ENCODE peak calls at places on chromosomes 12 and 14, in six cellular contexts. One of them, this sample, is unnamed.

GRCh38 chr12:40693503-40693863 is 1.2 kb downstream of the CNTN1 start:
- DNase-seq in cerebellum: peak
- DNase-seq in A549: peak
- DNase-seq in anterior cingulate cortex: peak
- DNase-seq in iris pigment epithelial cell: no peak
- DNase-seq in Right ventricle myocardium superior: no peak
- DNase-seq in this sample: no peak

GRCh38 chr12:65720136-65720535 is 104.1 kb upstream of the HMGA2 start:
- DNase-seq in cerebellum: no peak
- DNase-seq in iris pigment epithelial cell: peak
- DNase-seq in Right ventricle myocardium superior: no peak
- DNase-seq in A549: no peak
- DNase-seq in anterior cingulate cortex: no peak
- DNase-seq in this sample: peak

GRCh38 chr14:47422191-47422590 is 253.2 kb downstream of the MDGA2 start:
- DNase-seq in iris pigment epithelial cell: no peak
- DNase-seq in Right ventricle myocardium superior: no peak
- DNase-seq in A549: no peak
- DNase-seq in anterior cingulate cortex: no peak
- DNase-seq in cerebellum: no peak
- DNase-seq in this sample: no peak

GRCh38 chr14:57066887-57067513 is 201.7 kb downstream of the EXOC5 start:
- DNase-seq in A549: peak
- DNase-seq in anterior cingulate cortex: no peak
- DNase-seq in cerebellum: peak
- DNase-seq in Right ventricle myocardium superior: peak
- DNase-seq in iris pigment epithelial cell: peak
- DNase-seq in this sample: peak

GRCh38 chr14:32627545-32628298 is 298.6 kb downstream of the AKAP6 start:
- DNase-seq in cerebellum: no peak
- DNase-seq in Right ventricle myocardium superior: no peak
- DNase-seq in A549: no peak
- DNase-seq in anterior cingulate cortex: no peak
- DNase-seq in iris pigment epithelial cell: no peak
- DNase-seq in this sample: no peak

GRCh38 chr12:13976880-13977279 is 4.5 kb downstream of the GRIN2B start:
- DNase-seq in anterior cingulate cortex: no peak
- DNase-seq in iris pigment epithelial cell: no peak
- DNase-seq in Right ventricle myocardium superior: no peak
- DNase-seq in cerebellum: no peak
- DNase-seq in A549: no peak
- DNase-seq in this sample: no peak

GRCh38 chr12:28750946-28751714 is 397.9 kb upstream of the FAR2 start:
- DNase-seq in cerebellum: no peak
- DNase-seq in A549: no peak
- DNase-seq in iris pigment epithelial cell: peak
- DNase-seq in Right ventricle myocardium superior: no peak
- DNase-seq in anterior cingulate cortex: no peak
- DNase-seq in this sample: peak

GRCh38 chr14:26794731-26795130 is 196.9 kb upstream of the NOVA1 start:
- DNase-seq in A549: no peak
- DNase-seq in iris pigment epithelial cell: peak
- DNase-seq in anterior cingulate cortex: no peak
- DNase-seq in Right ventricle myocardium superior: no peak
- DNase-seq in cerebellum: no peak
- DNase-seq in this sample: peak

GRCh38 chr12:2641209-2641608 is 153.6 kb upstream of the FKBP4 start:
- DNase-seq in cerebellum: no peak
- DNase-seq in A549: peak
- DNase-seq in iris pigment epithelial cell: peak
- DNase-seq in Right ventricle myocardium superior: no peak
- DNase-seq in anterior cingulate cortex: no peak
- DNase-seq in this sample: peak

GRCh38 chr12:6996040-6996441 is 22.2 kb downstream of the LPCAT3 start:
- DNase-seq in anterior cingulate cortex: no peak
- DNase-seq in cerebellum: peak
- DNase-seq in iris pigment epithelial cell: peak
- DNase-seq in A549: no peak
- DNase-seq in Right ventricle myocardium superior: no peak
- DNase-seq in this sample: peak

GRCh38 chr14:56087824-56088571 is 30.2 kb upstream of the PELI2 start:
- DNase-seq in anterior cingulate cortex: no peak
- DNase-seq in A549: no peak
- DNase-seq in cerebellum: peak
- DNase-seq in Right ventricle myocardium superior: no peak
- DNase-seq in iris pigment epithelial cell: no peak
- DNase-seq in this sample: no peak

GRCh38 chr14:88384653-88385205 is 728 bp upstream of the SPATA7 start:
- DNase-seq in cerebellum: peak
- DNase-seq in iris pigment epithelial cell: peak
- DNase-seq in anterior cingulate cortex: no peak
- DNase-seq in A549: no peak
- DNase-seq in Right ventricle myocardium superior: no peak
- DNase-seq in this sample: peak

GRCh38 chr12:49296034-49296835 is 1.3 kb downstream of the PRPH start:
- DNase-seq in A549: peak
- DNase-seq in Right ventricle myocardium superior: peak
- DNase-seq in cerebellum: peak
- DNase-seq in iris pigment epithelial cell: no peak
- DNase-seq in anterior cingulate cortex: no peak
- DNase-seq in this sample: no peak

GRCh38 chr12:39586811-39587210 is 32.8 kb downstream of the ABCD2 start:
- DNase-seq in cerebellum: no peak
- DNase-seq in anterior cingulate cortex: no peak
- DNase-seq in A549: no peak
- DNase-seq in Right ventricle myocardium superior: no peak
- DNase-seq in iris pigment epithelial cell: peak
- DNase-seq in this sample: peak

GRCh38 chr14:69328765-69329164 is 68.8 kb downstream of the GALNT16 start:
- DNase-seq in iris pigment epithelial cell: no peak
- DNase-seq in A549: no peak
- DNase-seq in cerebellum: no peak
- DNase-seq in Right ventricle myocardium superior: no peak
- DNase-seq in anterior cingulate cortex: no peak
- DNase-seq in this sample: no peak

GRCh38 chr12:104456950-104457745 is 400 bp downstream of the CHST11 start:
- DNase-seq in A549: peak
- DNase-seq in anterior cingulate cortex: peak
- DNase-seq in Right ventricle myocardium superior: peak
- DNase-seq in iris pigment epithelial cell: peak
- DNase-seq in cerebellum: peak
- DNase-seq in this sample: peak

GRCh38 chr14:74400919-74401503 is 25.0 kb downstream of the SYNDIG1L start:
- DNase-seq in anterior cingulate cortex: no peak
- DNase-seq in iris pigment epithelial cell: no peak
- DNase-seq in Right ventricle myocardium superior: no peak
- DNase-seq in A549: no peak
- DNase-seq in cerebellum: no peak
- DNase-seq in this sample: no peak

GRCh38 chr14:38536376-38537038 is 280.6 kb upstream of the CLEC14A start:
- DNase-seq in anterior cingulate cortex: no peak
- DNase-seq in A549: no peak
- DNase-seq in iris pigment epithelial cell: peak
- DNase-seq in Right ventricle myocardium superior: no peak
- DNase-seq in cerebellum: no peak
- DNase-seq in this sample: no peak

GRCh38 chr14:67493092-67493717 is 4.7 kb upstream of the TMEM229B start:
- DNase-seq in A549: no peak
- DNase-seq in iris pigment epithelial cell: no peak
- DNase-seq in Right ventricle myocardium superior: no peak
- DNase-seq in cerebellum: no peak
- DNase-seq in anterior cingulate cortex: no peak
- DNase-seq in this sample: no peak

GRCh38 chr14:54251356-54251755 is 145.5 kb upstream of the CDKN3 start:
- DNase-seq in A549: no peak
- DNase-seq in cerebellum: no peak
- DNase-seq in Right ventricle myocardium superior: no peak
- DNase-seq in anterior cingulate cortex: no peak
- DNase-seq in iris pigment epithelial cell: no peak
- DNase-seq in this sample: no peak

GRCh38 chr12:108622425-108622824 is 11.3 kb downstream of the SELPLG start:
- DNase-seq in anterior cingulate cortex: no peak
- DNase-seq in iris pigment epithelial cell: peak
- DNase-seq in Right ventricle myocardium superior: no peak
- DNase-seq in cerebellum: no peak
- DNase-seq in A549: no peak
- DNase-seq in this sample: peak

GRCh38 chr12:94690199-94690695 is 39.9 kb upstream of the TMCC3 start:
- DNase-seq in A549: no peak
- DNase-seq in Right ventricle myocardium superior: no peak
- DNase-seq in iris pigment epithelial cell: peak
- DNase-seq in anterior cingulate cortex: no peak
- DNase-seq in cerebellum: no peak
- DNase-seq in this sample: peak

GRCh38 chr14:55332654-55333570 is 61.7 kb downstream of the FBXO34 start:
- DNase-seq in Right ventricle myocardium superior: no peak
- DNase-seq in iris pigment epithelial cell: no peak
- DNase-seq in cerebellum: no peak
- DNase-seq in A549: no peak
- DNase-seq in anterior cingulate cortex: no peak
- DNase-seq in this sample: no peak

GRCh38 chr14:26833777-26834176 is 235.9 kb upstream of the NOVA1 start:
- DNase-seq in cerebellum: no peak
- DNase-seq in Right ventricle myocardium superior: no peak
- DNase-seq in anterior cingulate cortex: no peak
- DNase-seq in A549: no peak
- DNase-seq in iris pigment epithelial cell: peak
- DNase-seq in this sample: no peak

GRCh38 chr14:78700236-78700635 is 530.1 kb downstream of the NRXN3 start:
- DNase-seq in Right ventricle myocardium superior: no peak
- DNase-seq in cerebellum: no peak
- DNase-seq in A549: no peak
- DNase-seq in anterior cingulate cortex: no peak
- DNase-seq in iris pigment epithelial cell: no peak
- DNase-seq in this sample: no peak

GRCh38 chr12:49019435-49020317 is 1.1 kb upstream of the PRKAG1 start:
- DNase-seq in Right ventricle myocardium superior: no peak
- DNase-seq in iris pigment epithelial cell: peak
- DNase-seq in cerebellum: no peak
- DNase-seq in anterior cingulate cortex: no peak
- DNase-seq in A549: peak
- DNase-seq in this sample: peak

GRCh38 chr12:57726151-57726883 is 12.2 kb downstream of the AGAP2 start:
- DNase-seq in anterior cingulate cortex: no peak
- DNase-seq in Right ventricle myocardium superior: peak
- DNase-seq in A549: peak
- DNase-seq in iris pigment epithelial cell: peak
- DNase-seq in cerebellum: peak
- DNase-seq in this sample: peak

GRCh38 chr14:21095430-21096205 is 2.8 kb downstream of the ZNF219 start:
- DNase-seq in A549: no peak
- DNase-seq in cerebellum: peak
- DNase-seq in Right ventricle myocardium superior: no peak
- DNase-seq in iris pigment epithelial cell: peak
- DNase-seq in anterior cingulate cortex: no peak
- DNase-seq in this sample: no peak

GRCh38 chr12:126807312-126807711 is 1459.7 kb upstream of the TMEM132C start:
- DNase-seq in iris pigment epithelial cell: no peak
- DNase-seq in cerebellum: no peak
- DNase-seq in Right ventricle myocardium superior: no peak
- DNase-seq in anterior cingulate cortex: no peak
- DNase-seq in A549: no peak
- DNase-seq in this sample: no peak

GRCh38 chr12:58961906-58962305 is 41.6 kb upstream of the LRIG3 start:
- DNase-seq in cerebellum: no peak
- DNase-seq in A549: no peak
- DNase-seq in Right ventricle myocardium superior: no peak
- DNase-seq in anterior cingulate cortex: no peak
- DNase-seq in iris pigment epithelial cell: peak
- DNase-seq in this sample: peak

GRCh38 chr12:85076688-85077430 is 40.7 kb downstream of the LRRIQ1 start:
- DNase-seq in A549: peak
- DNase-seq in iris pigment epithelial cell: peak
- DNase-seq in Right ventricle myocardium superior: no peak
- DNase-seq in cerebellum: peak
- DNase-seq in anterior cingulate cortex: no peak
- DNase-seq in this sample: peak

This sample was measured in cardiac fibroblast.